ENCODE peak calls at places on chromosomes 6 and 20, in eight cellular contexts. Q is AG08395, X is occipital lobe, M is LHCN-M2, H is kidney tubule cell, R is fibroblast of lung, F is NCI-H510A treated with DMSO at 0.1 percent for 48 hours, P is iris pigment epithelial cell. G is an unnamed sample.

GRCh38 chr6:106894978-106895702 is 79.4 kb downstream of the CD24 start:
- DNase-seq in Q (no peak), X (no peak), M (peak), H (peak), R (peak), F (no peak), P (peak), G (no peak)

GRCh38 chr6:79636673-79637072 is 5.5 kb downstream of the SH3BGRL2 start:
- DNase-seq in Q (no peak), X (no peak), M (no peak), H (no peak), R (no peak), F (no peak), P (no peak), G (no peak)

GRCh38 chr6:48061630-48062029 is 49.4 kb downstream of the PTCHD4 start:
- DNase-seq in Q (no peak), X (no peak), M (peak), H (peak), R (peak), F (no peak), P (no peak), G (no peak)

GRCh38 chr6:33570806-33571636 is 9.1 kb downstream of the BAK1 start:
- DNase-seq in Q (peak), X (peak), M (peak), H (peak), R (peak), F (peak), P (peak), G (peak)

GRCh38 chr6:568954-569523 is 87.9 kb downstream of the HUS1B start:
- DNase-seq in Q (no peak), X (no peak), M (no peak), H (no peak), R (no peak), F (no peak), P (no peak), G (no peak)

GRCh38 chr6:137762168-137763090 is 104.6 kb upstream of the TNFAIP3 start:
- DNase-seq in Q (no peak), X (no peak), M (no peak), H (no peak), R (no peak), F (no peak), P (no peak), G (no peak)

GRCh38 chr20:47727170-47727880 is 58.0 kb downstream of the SULF2 start:
- DNase-seq in Q (no peak), X (no peak), M (no peak), H (no peak), R (no peak), F (no peak), P (no peak), G (no peak)

GRCh38 chr6:138638626-138639025 is 134.9 kb upstream of the CCDC28A start:
- DNase-seq in Q (no peak), X (no peak), M (no peak), H (no peak), R (peak), F (no peak), P (no peak), G (no peak)

GRCh38 chr6:75428204-75428603 is 65.4 kb downstream of the FILIP1 start:
- DNase-seq in Q (no peak), X (no peak), M (no peak), H (no peak), R (no peak), F (no peak), P (no peak), G (no peak)

GRCh38 chr6:41427642-41428401 is 92.4 kb downstream of the NCR2 start:
- DNase-seq in Q (no peak), X (peak), M (no peak), H (peak), R (peak), F (peak), P (no peak), G (peak)

GRCh38 chr6:128657181-128657580 is 136.8 kb upstream of the PTPRK start:
- DNase-seq in Q (peak), X (no peak), M (no peak), H (peak), R (peak), F (no peak), P (peak), G (no peak)

GRCh38 chr6:88499436-88499835 is 333.3 kb upstream of the CNR1 start:
- DNase-seq in Q (no peak), X (no peak), M (no peak), H (peak), R (peak), F (no peak), P (no peak), G (no peak)

GRCh38 chr6:166866839-166867637 is 89.3 kb downstream of the RNASET2 start:
- DNase-seq in Q (no peak), X (no peak), M (no peak), H (no peak), R (no peak), F (no peak), P (no peak), G (no peak)

GRCh38 chr6:170344631-170345576 is 38.3 kb downstream of the FAM120B start:
- DNase-seq in Q (peak), X (no peak), M (peak), H (peak), R (peak), F (no peak), P (peak), G (no peak)

GRCh38 chr6:35174043-35174434 is 32.9 kb upstream of the TCP11 start:
- DNase-seq in Q (no peak), X (no peak), M (no peak), H (no peak), R (no peak), F (no peak), P (no peak), G (no peak)

GRCh38 chr6:20444786-20445271 is 43.1 kb downstream of the E2F3 start:
- DNase-seq in Q (peak), X (no peak), M (no peak), H (peak), R (no peak), F (no peak), P (no peak), G (no peak)

GRCh38 chr6:25991785-25992412 is 29.3 kb downstream of the TRIM38 start:
- DNase-seq in Q (peak), X (peak), M (peak), H (peak), R (peak), F (peak), P (peak), G (peak)

GRCh38 chr6:37492236-37493046 is 7.3 kb downstream of the CCDC167 start:
- DNase-seq in Q (no peak), X (no peak), M (no peak), H (no peak), R (no peak), F (peak), P (no peak), G (no peak)

GRCh38 chr20:32333988-32334885 is 23.9 kb upstream of the ASXL1 start:
- DNase-seq in Q (no peak), X (peak), M (no peak), H (peak), R (peak), F (peak), P (no peak), G (no peak)

GRCh38 chr6:168132531-168133184 is 53.6 kb upstream of the FRMD1 start:
- DNase-seq in Q (peak), X (peak), M (peak), H (peak), R (peak), F (peak), P (peak), G (peak)

GRCh38 chr6:151652338-151652737 is 155.1 kb upstream of the ESR1 start:
- DNase-seq in Q (no peak), X (no peak), M (no peak), H (peak), R (no peak), F (no peak), P (no peak), G (no peak)

GRCh38 chr6:43936476-43936875 is 166.5 kb downstream of the VEGFA start:
- DNase-seq in Q (no peak), X (no peak), M (no peak), H (no peak), R (no peak), F (no peak), P (no peak), G (no peak)

GRCh38 chr6:31901415-31901952 is 402 bp downstream of the ZBTB12 start:
- DNase-seq in Q (peak), X (peak), M (peak), H (peak), R (peak), F (peak), P (peak), G (peak)

GRCh38 chr20:37529214-37529967 is 1.7 kb upstream of the BLCAP start:
- DNase-seq in Q (no peak), X (no peak), M (no peak), H (no peak), R (no peak), F (no peak), P (no peak), G (no peak)

GRCh38 chr6:116629467-116630063 is 13.3 kb downstream of the RSPH4A start:
- DNase-seq in Q (no peak), X (no peak), M (no peak), H (no peak), R (no peak), F (no peak), P (no peak), G (no peak)

GRCh38 chr6:12324096-12324495 is 33.9 kb downstream of the EDN1 start:
- DNase-seq in Q (peak), X (no peak), M (peak), H (peak), R (peak), F (no peak), P (peak), G (no peak)

GRCh38 chr6:43575772-43576551 is at the start of the genes POLH and XPO5:
- DNase-seq in Q (peak), X (peak), M (peak), H (peak), R (peak), F (peak), P (peak), G (peak)

GRCh38 chr20:51569815-51570741 is 27.6 kb upstream of the NFATC2 start:
- DNase-seq in Q (peak), X (peak), M (no peak), H (no peak), R (peak), F (no peak), P (peak), G (no peak)

GRCh38 chr20:40945754-40946451 is 82.7 kb upstream of the TOP1 start:
- DNase-seq in Q (peak), X (peak), M (peak), H (peak), R (peak), F (peak), P (peak), G (peak)

GRCh38 chr6:158072083-158072721 is 90.5 kb downstream of the SYNJ2 start:
- DNase-seq in Q (peak), X (peak), M (peak), H (peak), R (peak), F (peak), P (peak), G (peak)

GRCh38 chr6:11754625-11755289 is 23.8 kb downstream of the ADTRP start:
- DNase-seq in Q (peak), X (no peak), M (peak), H (peak), R (peak), F (no peak), P (peak), G (no peak)

GRCh38 chr20:35226775-35227681 is 538 bp downstream of the MMP24 start:
- DNase-seq in Q (peak), X (peak), M (peak), H (peak), R (peak), F (peak), P (peak), G (peak)

GRCh38 chr6:44002071-44002590 is 125.1 kb downstream of the MRPL14 start:
- DNase-seq in Q (no peak), X (no peak), M (no peak), H (no peak), R (no peak), F (no peak), P (no peak), G (peak)

GRCh38 chr20:48550814-48551213 is 277.0 kb downstream of the PREX1 start:
- DNase-seq in Q (no peak), X (no peak), M (no peak), H (peak), R (peak), F (no peak), P (no peak), G (no peak)